ENCODE peak calls at places on chromosomes 12 and 14, in six cellular contexts. G is aorta; I is T-helper 9 cell; A is stimulated activated CD4-positive, alpha-beta T cell treated with anti-CD3 and anti-CD28 coated beads, Interleukin-1b, Interleukin-23, amount 100 ng/mL, for 1 hour; U is tibial nerve; Y is ureter. N is an unnamed sample.

GRCh38 chr12:41205070-41205715 is 17.1 kb downstream of the PDZRN4 start:
- DNase-seq in Y (no peak), A (no peak), I (no peak), G (no peak), U (no peak), N (no peak)

GRCh38 chr12:26058308-26058707 is 66.5 kb downstream of the BHLHE41 start:
- DNase-seq in Y (no peak), G (no peak), U (no peak), A (no peak), I (no peak), N (no peak)

GRCh38 chr14:75273272-75274044 is 5.2 kb upstream of the FOS start:
- DNase-seq in Y (no peak), U (no peak), I (no peak), A (no peak), G (no peak), N (no peak)

GRCh38 chr12:7116916-7117315 is 7.9 kb upstream of the C1RL start:
- DNase-seq in U (no peak), G (peak; percentile 26), A (no peak), Y (no peak), I (no peak), N (no peak)

GRCh38 chr12:133058203-133059125 is 21.2 kb downstream of the ZNF84 start:
- DNase-seq in Y (no peak), U (no peak), G (no peak), A (no peak), I (no peak), N (no peak)

GRCh38 chr12:80925237-80925636 is 12.5 kb downstream of the LIN7A start:
- DNase-seq in Y (no peak), A (no peak), I (no peak), G (no peak), U (no peak), N (no peak)

GRCh38 chr14:68501621-68502052 is 291.2 kb downstream of the ZFP36L1 start:
- DNase-seq in A (no peak), U (peak; percentile 64), G (peak; percentile 75), I (no peak), Y (peak; percentile 66), N (no peak)

GRCh38 chr12:132872975-132873421 is 14.4 kb downstream of the CHFR start:
- DNase-seq in A (no peak), G (no peak), U (no peak), Y (no peak), I (no peak), N (no peak)

GRCh38 chr14:99575043-99576023 is 28.7 kb downstream of the CCDC85C start:
- DNase-seq in I (no peak), U (no peak), A (no peak), Y (peak; percentile 89), G (no peak), N (no peak)

GRCh38 chr12:95836185-95836609 is 22.6 kb upstream of the SNRPF start:
- DNase-seq in Y (no peak), G (no peak), U (no peak), I (no peak), A (no peak), N (peak; percentile 64)

GRCh38 chr12:110253176-110253575 is 27.9 kb upstream of the ATP2A2 start:
- DNase-seq in U (peak; percentile 17), I (no peak), G (peak; percentile 86), A (no peak), Y (no peak), N (no peak)

GRCh38 chr14:34496679-34497513 is 34.9 kb upstream of the SPTSSA start:
- DNase-seq in U (peak; percentile 82), Y (peak; percentile 79), G (peak; percentile 81), A (no peak), I (no peak), N (no peak)

N was measured in NCI-H1105.